ENCODE peak calls at places on chromosomes 12 and 14, in nine cellular contexts. M, X, U, G, N, R, S, A and T are unnamed samples.

GRCh38 chr12:93778306-93778705 is 101.1 kb downstream of the CRADD start:
- DNase-seq in N (no peak), X (no peak), U (no peak), R (no peak), M (peak), A (no peak), S (no peak), G (no peak), T (no peak)

GRCh38 chr14:26596722-26597030 is 1.2 kb downstream of the NOVA1 start:
- DNase-seq in A (peak), X (no peak), S (no peak), U (no peak), M (peak), G (no peak), R (peak), N (peak), T (no peak)

GRCh38 chr14:106792543-106792942 is 1266.2 kb downstream of the TMEM121 start:
- DNase-seq in R (no peak), S (no peak), G (no peak), M (no peak), X (no peak), N (no peak), A (no peak), U (no peak), T (no peak)

GRCh38 chr14:77882098-77882497 is 82.2 kb downstream of the ADCK1 start:
- DNase-seq in M (no peak), R (peak), X (no peak), A (no peak), N (no peak), U (no peak), S (no peak), G (no peak), T (no peak)

GRCh38 chr12:12210983-12211382 is 55.9 kb downstream of the LRP6 start:
- DNase-seq in S (no peak), A (no peak), X (peak), G (no peak), N (no peak), R (no peak), M (no peak), U (no peak), T (no peak)

GRCh38 chr12:65818454-65819382 is 5.6 kb upstream of the HMGA2 start:
- DNase-seq in R (no peak), S (no peak), N (no peak), U (no peak), A (no peak), M (no peak), G (peak), X (no peak), T (peak)

GRCh38 chr12:109951751-109952150 is 44.4 kb downstream of the GIT2 start:
- DNase-seq in A (no peak), S (peak), X (no peak), G (peak), R (no peak), U (no peak), M (peak), N (no peak), T (peak)

GRCh38 chr12:110585231-110585799 is 2.2 kb upstream of the PPTC7 start:
- DNase-seq in M (peak), X (peak), A (no peak), N (no peak), S (no peak), U (no peak), G (peak), R (no peak), T (peak)

GRCh38 chr12:66239295-66239694 is 50.3 kb downstream of the IRAK3 start:
- DNase-seq in S (no peak), R (no peak), N (no peak), M (no peak), U (no peak), X (no peak), G (no peak), A (no peak), T (peak)

GRCh38 chr14:55512421-55512820 is 67.6 kb upstream of the KTN1 start:
- DNase-seq in R (no peak), U (no peak), M (peak), G (no peak), S (peak), X (no peak), N (no peak), A (no peak), T (no peak)

GRCh38 chr12:7498832-7499231 is 4.7 kb downstream of the CD163 start:
- DNase-seq in A (no peak), U (no peak), R (no peak), X (no peak), N (no peak), S (peak), M (peak), G (no peak), T (peak)

GRCh38 chr14:61184117-61184516 is 97.0 kb downstream of the TMEM30B start:
- DNase-seq in G (no peak), S (peak), X (no peak), A (no peak), M (peak), N (no peak), R (no peak), U (no peak), T (no peak)

GRCh38 chr14:65137648-65138317 is 35.5 kb upstream of the MAX start:
- DNase-seq in M (no peak), A (no peak), X (no peak), R (no peak), N (no peak), G (no peak), S (no peak), U (no peak), T (no peak)

GRCh38 chr14:23605931-23606585 is 27.5 kb upstream of the JPH4 start:
- DNase-seq in M (no peak), X (peak), R (no peak), A (no peak), S (no peak), G (no peak), U (no peak), N (no peak), T (no peak)